ENCODE peak calls at places on chromosome 3, in nine cellular contexts. D, T, G, B, J, X, L, U and O are unnamed samples.

GRCh38 chr3:56921573-56922571 is 120.1 kb upstream of the ARHGEF3 start:
- DNase-seq in D (no peak), T (peak), G (no peak), B (no peak), J (no peak), X (no peak), L (peak), U (no peak), O (no peak)

GRCh38 chr3:139774570-139775302 is 97.0 kb upstream of the NMNAT3 start:
- DNase-seq in D (peak), T (no peak), G (no peak), B (no peak), J (peak), X (no peak), L (peak), U (no peak), O (no peak)

GRCh38 chr3:14439501-14440167 is 37.2 kb downstream of the SLC6A6 start:
- DNase-seq in D (peak), T (no peak), G (peak), B (peak), J (peak), X (no peak), L (peak), U (no peak), O (no peak)

GRCh38 chr3:171652932-171653331 is 157.4 kb downstream of the PLD1 start:
- DNase-seq in D (no peak), T (no peak), G (no peak), B (no peak), J (no peak), X (no peak), L (no peak), U (no peak), O (no peak)

GRCh38 chr3:159082514-159082913 is 280.7 kb downstream of the MFSD1 start:
- DNase-seq in D (peak), T (peak), G (no peak), B (no peak), J (no peak), X (no peak), L (peak), U (no peak), O (no peak)

GRCh38 chr3:38235466-38235865 is 30.1 kb upstream of the SLC22A13 start:
- DNase-seq in D (no peak), T (no peak), G (no peak), B (no peak), J (no peak), X (no peak), L (no peak), U (no peak), O (no peak)

GRCh38 chr3:169147246-169148008 is 516.1 kb downstream of the MECOM start:
- DNase-seq in D (peak), T (no peak), G (peak), B (peak), J (peak), X (peak), L (peak), U (no peak), O (no peak)

GRCh38 chr3:4166540-4166939 is 136.6 kb upstream of the SETMAR start:
- DNase-seq in D (no peak), T (no peak), G (no peak), B (no peak), J (no peak), X (no peak), L (no peak), U (no peak), O (no peak)

GRCh38 chr3:1696654-1697275 is 401.9 kb upstream of the CNTN4 start:
- DNase-seq in D (no peak), T (no peak), G (no peak), B (no peak), J (peak), X (no peak), L (no peak), U (no peak), O (no peak)

GRCh38 chr3:130935761-130936160 is 41.9 kb downstream of the ATP2C1 start:
- DNase-seq in D (peak), T (no peak), G (no peak), B (no peak), J (no peak), X (no peak), L (no peak), U (no peak), O (no peak)

GRCh38 chr3:41148901-41149300 is 50.4 kb upstream of the CTNNB1 start:
- DNase-seq in D (no peak), T (no peak), G (no peak), B (no peak), J (no peak), X (no peak), L (peak), U (no peak), O (no peak)

GRCh38 chr3:161270991-161271390 is 49.9 kb downstream of the NMD3 start:
- DNase-seq in D (no peak), T (no peak), G (peak), B (no peak), J (no peak), X (no peak), L (no peak), U (no peak), O (no peak)

GRCh38 chr3:40915346-40915865 is 283.9 kb upstream of the CTNNB1 start:
- DNase-seq in D (no peak), T (no peak), G (no peak), B (no peak), J (no peak), X (no peak), L (no peak), U (no peak), O (no peak)

GRCh38 chr3:143119974-143120715 is 574 bp downstream of the CHST2 start:
- DNase-seq in D (peak), T (no peak), G (peak), B (peak), J (peak), X (peak), L (peak), U (no peak), O (peak)

GRCh38 chr3:190204200-190204599 is 83.5 kb upstream of the P3H2 start:
- DNase-seq in D (no peak), T (no peak), G (no peak), B (no peak), J (no peak), X (no peak), L (no peak), U (no peak), O (no peak)

GRCh38 chr3:137071104-137071503 is 113.3 kb downstream of the IL20RB start:
- DNase-seq in D (no peak), T (no peak), G (no peak), B (peak), J (no peak), X (no peak), L (no peak), U (no peak), O (no peak)

GRCh38 chr3:197801801-197802504 is 10.9 kb downstream of the LRCH3 start:
- DNase-seq in D (peak), T (no peak), G (no peak), B (peak), J (peak), X (no peak), L (no peak), U (no peak), O (no peak)

GRCh38 chr3:12420393-12420792 is 63.9 kb upstream of the TSEN2 start:
- DNase-seq in D (peak), T (no peak), G (no peak), B (no peak), J (no peak), X (no peak), L (no peak), U (no peak), O (no peak)

GRCh38 chr3:126539558-126540250 is 15.7 kb downstream of the CHST13 start:
- DNase-seq in D (no peak), T (no peak), G (peak), B (no peak), J (no peak), X (no peak), L (no peak), U (no peak), O (no peak)

GRCh38 chr3:42602961-42603360 is 2.5 kb downstream of the NKTR start:
- DNase-seq in D (no peak), T (no peak), G (no peak), B (no peak), J (no peak), X (no peak), L (no peak), U (no peak), O (no peak)